ENCODE peak calls at places on chromosome 11, in four cellular contexts. Z is HepG2, G is K562, J is WTC11. X is an unnamed sample.

GRCh38 chr11:21489735-21490134 is 703.1 kb upstream of the ANO5 start:
- DNase-seq in Z (no peak), G (no peak), J (no peak), X (no peak)

GRCh38 chr11:125345706-125346561 is 150.1 kb downstream of the FEZ1 start:
- DNase-seq in Z (peak; percentile 15), G (peak; percentile 72), J (peak; percentile 82), X (peak; percentile 76)

GRCh38 chr11:18046116-18046777 is at the start of gene TPH1:
- DNase-seq in Z (no peak), G (peak; percentile 12), J (peak; percentile 68), X (no peak)

GRCh38 chr11:68690671-68691401 is 6.5 kb downstream of the GAL start:
- DNase-seq in Z (no peak), G (no peak), J (no peak), X (no peak)

GRCh38 chr11:9687736-9688494 is 24.0 kb downstream of the SWAP70 start:
- DNase-seq in Z (no peak), G (no peak), J (no peak), X (no peak)

GRCh38 chr11:91081440-91082088 is 858.7 kb upstream of the CHORDC1 start:
- DNase-seq in Z (no peak), G (no peak), J (no peak), X (no peak)

GRCh38 chr11:112321521-112322172 is 61.0 kb upstream of the PLET1 start:
- DNase-seq in Z (peak; percentile 23), G (no peak), J (no peak), X (no peak)

GRCh38 chr11:28417601-28418323 is 309.6 kb downstream of the METTL15 start:
- DNase-seq in Z (no peak), G (no peak), J (no peak), X (no peak)

GRCh38 chr11:80462211-80462610 is 1021.4 kb upstream of the TENM4 start:
- DNase-seq in Z (no peak), G (no peak), J (no peak), X (no peak)

GRCh38 chr11:124793466-124794278 is 6.5 kb downstream of the MSANTD2 start:
- DNase-seq in Z (peak; percentile 51), G (peak; percentile 31), J (peak; percentile 25), X (peak; percentile 54)

GRCh38 chr11:126352934-126353801 is 2.3 kb upstream of the ST3GAL4 start:
- DNase-seq in Z (peak; percentile 29), G (peak; percentile 52), J (no peak), X (no peak)

GRCh38 chr11:16252373-16252772 is 104.0 kb downstream of the SOX6 start:
- DNase-seq in Z (peak; percentile 12), G (no peak), J (no peak), X (peak; percentile 20)

GRCh38 chr11:280762-281485 is 2.7 kb downstream of the NLRP6 start:
- DNase-seq in Z (no peak), G (no peak), J (no peak), X (no peak)

GRCh38 chr11:116990061-116990473 is 108.2 kb downstream of the SIK3 start:
- DNase-seq in Z (peak; percentile 90), G (no peak), J (no peak), X (no peak)

GRCh38 chr11:16291729-16292128 is 64.6 kb downstream of the SOX6 start:
- DNase-seq in Z (no peak), G (peak; percentile 47), J (no peak), X (no peak)

GRCh38 chr11:20127671-20128527 is 32.4 kb downstream of the DBX1 start:
- DNase-seq in Z (peak; percentile 52), G (peak; percentile 70), J (peak; percentile 90), X (peak; percentile 80)
- TF ChIP-seq ELF4 in Z (no peak), G (no peak), J (no peak), X (no peak)

DNA sequence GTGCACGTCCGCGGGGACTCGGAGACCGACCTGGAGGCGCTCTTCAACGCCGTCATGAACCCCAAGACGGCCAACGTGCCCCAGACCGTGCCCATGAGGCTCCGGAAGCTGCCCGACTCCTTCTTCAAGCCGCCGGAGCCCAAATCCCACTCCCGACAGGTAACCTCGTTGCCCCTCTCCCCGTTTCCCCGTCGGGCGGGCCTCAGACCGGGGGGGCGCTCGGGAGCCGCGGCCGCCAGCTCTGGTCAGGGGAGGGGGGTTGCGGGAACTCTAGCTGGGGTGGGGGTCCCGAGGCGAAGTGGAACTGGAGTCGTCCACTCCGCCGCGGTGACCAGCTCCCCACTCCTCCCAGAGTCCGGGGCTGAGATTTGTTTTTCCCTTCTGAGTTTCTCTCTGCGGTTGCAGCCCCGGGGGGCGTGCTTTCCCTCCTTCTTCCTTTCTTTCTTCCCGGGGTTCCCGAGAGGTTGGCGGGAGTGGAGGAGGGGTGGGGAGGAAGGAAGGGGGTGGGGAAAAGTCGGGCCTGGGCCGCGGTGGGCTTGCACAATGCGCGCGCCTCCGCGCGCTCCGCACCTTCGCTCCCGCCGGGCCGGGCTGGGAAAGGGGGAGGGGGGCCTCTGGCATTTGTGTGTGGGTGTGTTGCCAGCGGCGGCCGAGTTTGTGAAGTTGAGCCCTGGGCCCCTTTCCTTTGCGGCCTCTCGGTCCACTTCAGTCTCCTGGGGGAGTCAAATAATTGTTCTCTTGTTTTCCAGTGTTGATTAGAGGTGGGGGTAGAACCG is 952 bp downstream of the YAP1 start:
- DNase-seq in Z (peak; percentile 94), G (no peak), J (peak; percentile 91), X (peak; percentile 69)
- TF ChIP-seq ELF4 in Z (no peak), G (no peak), J (no peak), X (no peak)

DNA sequence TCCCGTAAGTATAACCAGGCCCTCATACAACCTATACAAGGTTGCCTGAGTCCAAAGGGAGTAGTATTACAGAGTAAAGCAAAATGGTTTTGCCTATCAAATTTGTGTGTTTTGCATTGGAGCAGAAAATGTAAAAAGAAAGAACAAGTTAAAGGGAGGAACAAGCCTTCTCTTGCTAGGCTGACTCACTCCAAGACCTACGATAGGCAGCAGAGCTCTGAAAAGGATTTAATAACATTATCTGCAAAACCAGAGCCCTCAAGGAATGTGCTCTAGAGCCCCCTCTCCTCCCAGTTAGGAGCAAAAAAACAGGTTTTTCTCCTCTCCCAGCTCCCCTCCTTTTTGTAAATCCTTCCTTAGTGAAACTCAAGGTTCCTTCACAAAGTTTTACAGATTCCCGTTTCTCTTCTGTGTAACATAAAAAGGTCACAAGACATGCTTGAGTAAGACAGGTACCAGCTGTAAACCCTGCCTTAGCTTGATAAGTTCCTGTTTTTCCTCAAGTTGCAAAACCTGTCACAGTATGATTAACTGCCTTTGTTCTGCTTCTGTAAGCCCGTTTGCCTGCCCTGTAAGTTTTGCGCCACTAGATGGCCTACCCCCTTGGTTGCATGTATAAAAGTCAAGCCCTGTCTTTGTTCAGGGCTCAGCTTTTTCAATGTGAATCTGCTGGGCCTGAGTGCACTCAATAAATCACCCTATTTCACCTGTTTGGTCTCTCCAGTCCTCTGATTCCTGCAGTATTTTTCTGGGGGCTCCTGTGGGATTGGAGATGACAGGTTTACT is 498.2 kb downstream of the KCNA4 start:
- DNase-seq in Z (no peak), G (no peak), J (peak; percentile 46), X (no peak)
- TF ChIP-seq ELF4 in Z (no peak), G (no peak), J (no peak), X (no peak)

DNA sequence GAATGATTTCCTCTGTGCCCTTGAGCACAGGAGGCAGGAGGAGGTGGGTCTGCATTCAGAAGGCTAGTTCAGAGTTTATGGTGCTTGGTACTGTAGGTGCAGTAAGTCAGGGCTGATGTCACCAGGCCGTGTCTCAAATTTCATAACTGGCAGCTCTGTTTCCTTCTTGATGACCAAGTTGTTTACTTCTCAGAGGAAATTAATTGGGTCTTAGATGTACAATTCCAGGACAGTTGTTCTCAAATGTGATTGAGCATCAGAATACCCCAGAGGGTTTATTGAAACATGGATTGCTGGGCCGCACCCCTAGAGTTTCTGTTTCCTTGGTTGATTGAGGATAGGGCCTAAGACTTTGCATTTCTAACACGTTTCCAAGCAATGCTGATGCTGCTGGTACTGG is 6.2 kb downstream of the AMOTL1 start:
- DNase-seq in Z (no peak), G (no peak), J (no peak), X (no peak)
- TF ChIP-seq ELF4 in Z (no peak), G (no peak), J (no peak), X (no peak)

X was measured in HEK293T.